ENCODE peak calls at places on chromosome 17, in four cellular contexts. N is HepG2, I is K562, Y is GM12878. L is an unnamed sample.

GRCh38 chr17:40499551-40500189 is 1.8 kb downstream of the TNS4 start:
- DNase-seq in N (peak), I (no peak), Y (no peak), L (peak)

GRCh38 chr17:61314368-61315078 is 85.1 kb upstream of the TBX2 start:
- DNase-seq in I (no peak), Y (no peak), N (no peak), L (peak)

GRCh38 chr17:30812218-30813177 is 12.0 kb downstream of the CRLF3 start:
- DNase-seq in N (no peak), Y (no peak), I (no peak), L (no peak)

GRCh38 chr17:19905514-19905913 is 37.8 kb upstream of the ULK2 start:
- DNase-seq in I (no peak), Y (no peak), N (no peak), L (no peak)

GRCh38 chr17:47978324-47978723 is 7.4 kb downstream of the CDK5RAP3 start:
- DNase-seq in I (peak), Y (no peak), N (peak), L (peak)

GRCh38 chr17:16215002-16215272 is 397 bp downstream of the NCOR1 start:
- DNase-seq in I (peak), N (peak), Y (no peak), L (peak)

GRCh38 chr17:40038882-40039513 is 15.2 kb downstream of the MED24 start:
- DNase-seq in N (peak), Y (no peak), I (peak), L (peak)

GRCh38 chr17:2837147-2837561 is 40.9 kb downstream of the RAP1GAP2 start:
- DNase-seq in N (no peak), Y (no peak), I (no peak), L (no peak)

GRCh38 chr17:28717578-28718316 is at the start of gene RAB34:
- DNase-seq in Y (no peak), I (no peak), N (no peak), L (no peak)

GRCh38 chr17:350706-351435 is 1.7 kb downstream of the RPH3AL start:
- DNase-seq in I (no peak), N (peak), Y (no peak), L (peak)

GRCh38 chr17:63697341-63698286 is 2.3 kb downstream of the LIMD2 start:
- DNase-seq in Y (peak), I (peak), N (peak), L (peak)

GRCh38 chr17:65743313-65743665 is 181.8 kb upstream of the AXIN2 start:
- DNase-seq in N (no peak), Y (no peak), I (no peak), L (no peak)

GRCh38 chr17:40224707-40225092 is 5.6 kb downstream of the WIPF2 start:
- DNase-seq in N (no peak), Y (no peak), I (peak), L (no peak)

GRCh38 chr17:68248199-68248825 is 469 bp downstream of the AMZ2 start:
- DNase-seq in N (no peak), Y (no peak), I (peak), L (no peak)

GRCh38 chr17:181213-182163 is at the start of gene DOC2B:
- DNase-seq in I (no peak), Y (no peak), N (no peak), L (peak)

GRCh38 chr17:59807892-59808509 is 84.7 kb downstream of the TUBD1 start:
- DNase-seq in N (no peak), Y (no peak), I (no peak), L (no peak)

GRCh38 chr17:67911038-67911782 is 85.1 kb downstream of the C17orf58 start:
- DNase-seq in Y (no peak), N (no peak), I (no peak), L (no peak)

GRCh38 chr17:1193300-1193699 is 13.5 kb upstream of the ABR start:
- DNase-seq in Y (no peak), N (no peak), I (no peak), L (no peak)

GRCh38 chr17:63542942-63543821 is 7.1 kb upstream of the DCAF7 start:
- DNase-seq in Y (no peak), I (no peak), N (no peak), L (peak)

GRCh38 chr17:31313982-31314787 is at the start of gene EVI2B:
- DNase-seq in N (no peak), Y (peak), I (peak), L (no peak)

GRCh38 chr17:32881054-32881453 is 4.1 kb upstream of the MYO1D start:
- DNase-seq in Y (no peak), I (no peak), N (no peak), L (no peak)

GRCh38 chr17:17043668-17044226 is 1.5 kb downstream of the MPRIP start:
- DNase-seq in N (no peak), I (peak), Y (no peak), L (no peak)

GRCh38 chr17:41483991-41484826 is 3.3 kb upstream of the KRT35 start:
- DNase-seq in Y (no peak), N (no peak), I (peak), L (peak)

GRCh38 chr17:76123749-76124581 is 17.1 kb downstream of the FOXJ1 start:
- DNase-seq in Y (no peak), N (no peak), I (no peak), L (peak)

GRCh38 chr17:33594000-33594399 is 300.9 kb upstream of the ASIC2 start:
- DNase-seq in Y (no peak), N (no peak), I (peak), L (no peak)

GRCh38 chr17:55086635-55087058 is 118.1 kb downstream of the STXBP4 start:
- DNase-seq in I (peak), Y (no peak), N (no peak), L (no peak)

GRCh38 chr17:48246623-48247022 is 139.1 kb downstream of the SNX11 start:
- DNase-seq in N (no peak), Y (no peak), I (peak), L (no peak)

GRCh38 chr17:49587366-49588073 is 11.8 kb downstream of the NXPH3 start:
- DNase-seq in N (no peak), Y (no peak), I (no peak), L (no peak)

GRCh38 chr17:74270333-74270732 is 3.7 kb upstream of the DNAI2 start:
- DNase-seq in N (no peak), I (no peak), Y (no peak), L (no peak)
- TF ChIP-seq FOXM1 in N (no peak), I (no peak), Y (no peak), L (no peak)

DNA sequence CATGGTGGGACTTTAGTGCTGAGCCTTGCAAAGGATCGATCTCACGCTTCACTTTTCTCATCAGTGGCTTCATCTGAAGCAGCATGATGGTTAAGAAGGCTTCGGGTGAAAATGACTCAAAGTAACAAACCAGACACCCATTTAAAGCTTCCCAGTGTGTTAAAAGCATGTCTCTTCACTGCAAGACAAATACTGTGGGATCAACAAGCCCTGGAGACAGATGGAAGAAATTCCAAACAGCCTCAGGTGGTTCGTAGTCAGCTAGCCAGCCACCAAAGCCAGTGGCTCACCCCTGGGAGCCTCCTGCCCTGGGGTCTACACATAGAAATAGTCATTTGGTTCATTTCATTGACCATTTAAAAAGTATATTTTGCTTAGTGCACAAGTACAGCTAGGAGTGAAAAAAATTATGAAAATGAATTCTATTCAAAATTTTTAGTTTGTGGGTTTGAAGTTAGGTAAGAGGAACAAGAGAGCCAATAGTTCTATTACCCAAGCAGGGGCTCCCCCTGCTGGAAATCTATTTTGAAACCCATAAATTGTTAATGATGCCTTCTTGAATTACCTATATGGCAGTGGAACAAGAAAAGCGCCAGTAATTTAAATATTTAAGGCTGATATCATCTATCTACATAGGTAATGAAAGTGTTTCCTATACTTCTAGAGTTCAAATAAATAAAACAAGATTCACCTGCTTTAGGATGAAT is 51.6 kb downstream of the PMP22 start:
- DNase-seq in I (peak), N (no peak), Y (no peak), L (peak)
- H3K9ac ChIP-seq in I (no peak), N (no peak), Y (no peak), L (no peak)

DNA sequence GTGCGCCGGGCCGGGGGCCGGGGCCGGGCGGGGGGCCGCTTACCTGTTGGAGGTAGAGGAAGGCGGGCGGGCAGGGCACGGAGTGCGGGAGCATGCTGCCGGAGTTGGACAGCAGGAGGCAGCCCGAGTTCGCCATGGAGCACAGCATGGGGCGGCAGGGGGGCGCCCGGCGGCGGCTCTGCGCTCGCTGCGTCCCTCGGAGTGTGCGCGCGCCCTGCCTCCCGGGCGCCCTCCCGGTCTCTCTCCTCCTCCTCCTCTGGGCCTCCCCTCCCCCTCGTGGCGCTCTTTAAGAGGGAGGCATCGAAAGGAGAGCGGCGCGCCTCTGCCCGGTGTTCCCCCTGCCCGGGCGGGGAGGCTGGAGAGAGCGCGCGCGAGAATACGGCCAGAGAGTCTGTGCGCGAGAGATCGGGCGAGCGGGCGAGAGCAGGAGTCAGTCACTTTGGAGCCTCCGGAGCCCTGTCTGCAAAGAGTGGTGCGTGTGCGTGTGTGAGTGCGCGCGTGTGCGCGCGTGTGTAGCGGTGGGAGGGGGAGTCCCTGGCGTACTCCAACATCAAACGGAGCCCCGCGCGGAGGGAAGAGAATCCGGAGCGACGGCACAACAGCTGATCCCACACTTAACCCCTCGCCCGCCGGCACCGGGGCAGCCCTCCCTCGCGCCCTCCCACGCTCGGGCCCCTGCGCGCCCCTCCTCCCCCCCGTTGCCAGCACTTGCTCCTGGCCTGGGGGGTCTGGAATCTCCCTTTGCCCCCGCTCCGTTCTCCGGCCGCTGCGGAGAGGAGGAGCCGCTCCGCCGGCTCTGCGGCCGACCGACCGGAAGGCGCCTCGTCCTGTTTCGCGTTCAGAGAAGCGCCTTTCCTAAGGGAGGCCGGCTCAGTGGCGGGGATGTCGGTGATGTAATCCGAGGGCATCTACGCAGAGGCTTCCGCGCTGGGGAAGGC is 108.9 kb downstream of the ENGASE start:
- DNase-seq in Y (no peak), I (no peak), N (no peak), L (peak)
- TF ChIP-seq FOXM1 in Y (no peak), I (no peak), N (no peak), L (no peak)

GRCh38 chr17:81520021-81520894 is 7.7 kb upstream of the ACTG1 start:
- DNase-seq in I (no peak), N (no peak), Y (no peak), L (no peak)
- H3K9ac ChIP-seq in I (peak), N (peak), Y (peak), L (no peak)

DNA sequence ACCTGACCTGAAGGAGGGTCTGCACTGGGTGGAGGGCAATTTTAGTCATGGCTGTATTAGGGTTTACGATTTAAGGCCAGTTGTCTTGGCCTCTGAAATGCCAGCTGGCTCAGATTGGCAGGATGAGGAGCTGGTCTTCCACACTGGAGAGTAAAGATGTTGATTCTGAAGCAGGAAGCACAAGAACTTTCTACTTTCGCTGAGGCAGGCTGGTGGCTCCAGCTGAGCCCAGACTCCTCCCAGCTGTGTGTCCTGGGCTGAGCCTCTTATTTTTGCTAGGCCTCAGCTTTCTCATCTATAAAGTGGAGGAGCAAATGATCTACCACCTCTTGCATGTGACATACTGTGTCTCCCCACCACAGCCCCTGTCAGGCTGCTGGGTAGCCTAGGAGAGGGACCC is 74.4 kb downstream of the MRM1 start:
- DNase-seq in N (no peak), I (no peak), Y (no peak), L (no peak)
- TF ChIP-seq FOXM1 in N (no peak), I (no peak), Y (no peak), L (no peak)

GRCh38 chr17:82788206-82789001 is 36.5 kb downstream of the TBCD start:
- DNase-seq in N (no peak), Y (no peak), I (no peak), L (no peak)
- H3K9ac ChIP-seq in N (no peak), Y (no peak), I (peak), L (no peak)